ENCODE peak calls at places on chromosomes 12 and 14, in six cellular contexts. P, D, Q, H, S and N are unnamed samples.
A peak's percentile ranks its signal among the peaks of the same experiment; 100 is the strongest.

GRCh38 chr12:108459106-108459505 is 56.0 kb upstream of the FICD start:
- DNase-seq in H (no peak), S (no peak), Q (no peak), P (no peak), D (no peak), N (no peak)

GRCh38 chr12:6919588-6919987 is 5.2 kb downstream of the ENO2 start:
- DNase-seq in H (no peak), Q (no peak), S (no peak), P (no peak), D (no peak), N (no peak)

GRCh38 chr12:53939141-53940108 is 794 bp downstream of the HOXC13 start:
- DNase-seq in P (no peak), D (no peak), H (peak; percentile 39), S (peak; percentile 81), Q (no peak), N (no peak)

GRCh38 chr14:51716610-51717009 is 64.9 kb downstream of the FRMD6 start:
- DNase-seq in S (no peak), Q (no peak), H (no peak), D (no peak), P (no peak), N (no peak)

GRCh38 chr12:13209279-13210021 is 12.9 kb downstream of the EMP1 start:
- DNase-seq in P (no peak), H (no peak), Q (no peak), S (no peak), D (no peak), N (no peak)

GRCh38 chr12:56574210-56574609 is 52.6 kb downstream of the RBMS2 start:
- DNase-seq in S (no peak), Q (no peak), P (no peak), H (no peak), D (peak; percentile 47), N (no peak)

GRCh38 chr12:39403376-39403775 is 39.5 kb downstream of the KIF21A start:
- DNase-seq in H (no peak), P (no peak), S (no peak), Q (no peak), D (no peak), N (no peak)

GRCh38 chr12:98402081-98402480 is 113.3 kb upstream of the TMPO start:
- DNase-seq in D (no peak), H (no peak), P (no peak), S (no peak), Q (no peak), N (no peak)

GRCh38 chr14:29643415-29644206 is 284.0 kb downstream of the PRKD1 start:
- DNase-seq in H (no peak), P (no peak), Q (no peak), D (no peak), S (no peak), N (no peak)

DNA sequence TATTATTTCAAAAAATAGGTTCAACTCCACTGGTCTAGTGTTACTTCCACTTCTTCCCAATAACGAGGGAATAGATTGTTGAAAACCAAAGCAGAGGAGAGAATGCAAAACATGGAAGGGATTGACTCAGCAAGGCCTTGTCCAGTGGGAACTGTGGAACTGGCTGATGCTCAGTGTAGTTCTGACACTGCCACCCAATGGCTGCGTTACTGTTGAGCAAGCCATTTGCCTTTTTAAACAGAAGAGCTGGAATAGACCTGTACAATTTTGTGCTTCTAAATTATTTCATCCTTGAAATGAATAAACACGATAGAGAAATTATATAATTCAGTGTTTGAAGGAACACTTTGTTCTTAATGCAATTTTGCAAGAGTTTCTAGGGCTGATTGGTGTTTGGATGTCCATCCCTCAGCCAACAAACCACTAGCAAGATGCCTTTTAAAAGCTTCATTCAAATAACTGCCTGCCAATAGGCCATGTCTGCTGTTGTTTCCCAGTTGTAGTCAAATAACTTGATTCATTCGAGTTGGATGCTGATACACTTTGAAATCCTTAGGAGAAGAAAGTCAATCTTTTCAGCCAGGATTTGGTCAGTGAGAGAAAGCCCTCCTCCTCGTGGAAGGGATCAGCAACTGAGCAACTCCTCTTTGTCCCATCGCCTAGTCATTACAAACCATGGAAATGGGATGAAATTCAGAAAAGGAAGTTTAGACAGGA is 7.2 kb upstream of the MGP start:
- DNase-seq in Q (peak; percentile 57), H (peak; percentile 44), P (no peak), S (no peak), D (peak; percentile 40), N (no peak)
- TF ChIP-seq CTCF in Q (peak; percentile 23), H (no peak), P (no peak), S (no peak), D (peak; percentile 41), N (no peak)

DNA sequence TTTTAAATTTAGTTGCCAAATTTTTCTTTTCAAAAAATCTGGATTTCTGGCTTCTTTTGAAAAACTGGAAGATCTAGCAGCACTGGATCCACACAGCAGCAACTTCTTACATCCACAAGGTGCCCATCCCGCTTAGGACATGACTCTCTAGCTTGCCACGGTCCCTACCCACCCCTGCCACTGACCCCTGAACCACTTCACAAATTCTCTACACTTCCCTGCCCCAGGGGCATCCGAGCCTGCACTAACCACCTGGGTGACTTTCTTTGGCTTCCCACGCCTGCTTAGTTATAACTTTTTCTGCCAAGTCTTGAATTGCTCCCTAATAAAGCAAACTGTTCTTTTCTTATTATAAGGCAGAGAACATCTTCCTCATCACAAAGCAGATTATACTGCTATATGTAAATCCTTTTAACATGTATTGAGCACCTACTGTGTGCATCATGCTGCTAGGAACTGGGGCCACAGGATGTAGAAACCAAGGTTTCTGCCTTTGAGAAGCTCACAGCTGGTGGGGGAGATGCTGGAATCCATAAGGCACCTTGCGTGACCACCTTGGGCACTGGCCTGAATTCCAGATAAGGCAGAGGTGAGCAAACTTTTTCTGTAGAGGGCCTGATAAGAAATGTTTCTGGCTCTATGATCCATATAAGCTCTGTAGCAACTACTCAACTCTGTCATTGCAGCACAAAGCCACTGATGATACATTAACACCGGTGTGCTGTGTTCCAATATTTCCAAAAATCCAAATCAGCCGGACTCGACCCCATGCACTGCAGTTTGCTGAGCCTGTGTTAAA is 59.8 kb downstream of the ACTN1 start:
- DNase-seq in D (no peak), H (peak; percentile 56), P (no peak), S (no peak), Q (no peak), N (no peak)
- TF ChIP-seq CTCF in D (no peak), H (no peak), P (no peak), S (no peak), Q (no peak), N (no peak)

DNA sequence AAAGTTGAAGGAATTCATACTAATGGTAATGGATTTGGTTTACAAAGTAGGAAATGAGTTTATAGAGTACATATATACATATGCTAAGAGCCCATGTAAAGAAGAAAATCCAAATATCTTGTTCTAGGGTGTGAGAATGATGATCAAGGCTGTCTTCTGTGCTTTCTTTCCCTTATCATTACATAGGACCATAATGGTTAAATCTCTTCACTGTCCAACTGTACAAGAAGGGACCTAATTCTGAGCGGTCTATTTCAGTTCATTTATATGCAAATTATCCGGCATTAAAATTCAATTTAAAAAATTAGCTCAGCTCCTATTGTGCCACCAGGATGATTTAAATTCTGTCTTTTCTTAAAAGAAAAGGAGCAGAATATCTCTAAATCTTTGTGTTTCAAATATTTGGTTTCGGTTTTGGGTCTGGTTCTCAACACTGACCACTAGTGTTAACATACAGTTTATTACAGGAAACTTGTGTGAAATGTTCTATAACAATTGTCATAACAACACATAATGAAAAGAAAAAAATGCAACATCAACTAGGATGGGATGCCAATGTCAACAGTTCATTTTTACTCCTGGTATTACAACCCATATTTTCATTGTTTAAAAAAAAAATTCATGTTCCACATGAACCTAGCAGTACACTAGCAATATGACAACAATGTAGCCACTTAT is 16.8 kb downstream of the OR4K1 start:
- DNase-seq in P (no peak), D (no peak), H (no peak), S (no peak), Q (no peak), N (no peak)
- TF ChIP-seq CTCF in P (no peak), D (no peak), H (no peak), S (no peak), Q (no peak), N (no peak)

GRCh38 chr12:116697305-116698130 is 40.4 kb downstream of the SPRING1 start:
- DNase-seq in P (peak; percentile 67), Q (peak; percentile 35), S (no peak), D (no peak), H (peak; percentile 75), N (no peak)
- TF ChIP-seq CTCF in P (no peak), Q (peak; percentile 34), S (peak; percentile 45), D (peak; percentile 53), H (no peak), N (no peak)

DNA sequence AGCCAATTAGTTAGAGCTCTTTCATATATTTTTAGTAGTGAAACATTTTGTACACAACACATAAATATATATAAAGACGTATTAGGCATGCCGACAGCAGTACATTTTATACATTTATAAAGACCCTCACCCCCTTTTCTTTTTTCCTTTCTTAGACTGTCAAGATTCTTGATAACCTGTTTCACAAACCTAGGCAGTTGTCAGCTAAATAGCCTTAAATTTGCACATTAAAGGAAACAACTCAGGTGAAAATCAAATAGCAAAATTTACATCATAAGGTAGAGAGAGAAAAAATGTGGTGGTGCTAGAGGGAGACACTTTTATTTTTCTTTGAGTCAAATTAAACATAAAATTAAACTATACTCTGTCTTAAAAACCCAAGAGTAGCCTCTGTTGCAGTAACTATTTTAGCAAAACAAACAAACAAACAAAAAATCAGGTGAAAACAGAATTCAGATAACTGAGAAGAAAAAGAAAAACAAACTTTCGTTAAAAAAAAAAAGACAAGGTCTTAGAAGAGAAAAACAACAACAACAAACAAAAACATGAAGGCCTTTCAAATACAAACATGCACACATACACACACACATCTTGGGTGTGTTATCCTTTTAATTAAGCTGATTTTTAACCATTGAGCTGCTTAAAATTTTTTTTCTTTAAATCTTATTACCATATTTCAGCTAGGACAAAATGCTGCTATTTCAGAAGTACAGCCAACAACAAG is 23.1 kb upstream of the SLC7A8 start:
- DNase-seq in D (no peak), H (no peak), Q (no peak), P (no peak), S (no peak), N (no peak)
- TF ChIP-seq CTCF in D (no peak), H (no peak), Q (no peak), P (no peak), S (no peak), N (no peak)

GRCh38 chr12:49557917-49558215 is 10.1 kb downstream of the MCRS1 start:
- DNase-seq in P (no peak), Q (no peak), D (no peak), S (no peak), H (no peak), N (no peak)
- TF ChIP-seq CTCF in P (no peak), Q (peak; percentile 18), D (peak; percentile 39), S (peak; percentile 16), H (no peak), N (no peak)

DNA sequence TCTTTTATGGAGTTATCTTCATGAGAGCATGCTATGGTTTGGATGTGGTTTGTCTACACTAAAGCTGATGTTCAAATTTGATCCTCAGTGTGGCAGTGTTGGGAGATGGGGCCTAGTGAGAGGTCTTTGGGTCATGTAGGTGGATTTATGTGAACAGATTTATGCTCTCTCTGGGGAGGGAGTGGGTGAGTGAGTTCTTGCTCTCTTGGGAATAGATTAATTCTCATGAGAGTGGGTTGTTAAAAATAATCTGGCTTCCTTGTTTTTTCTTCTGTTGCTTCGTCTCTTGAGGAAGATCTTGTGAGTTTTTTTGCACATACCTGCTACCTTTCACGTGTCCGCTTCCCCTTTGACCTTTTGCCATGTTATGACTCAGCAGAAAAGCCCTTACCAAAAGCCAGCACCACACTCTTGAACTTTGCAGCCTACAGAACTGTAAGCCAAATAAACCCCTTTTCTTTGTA is 20.5 kb downstream of the DERA start:
- DNase-seq in P (no peak), S (no peak), Q (no peak), D (no peak), H (no peak), N (no peak)
- TF ChIP-seq CTCF in P (no peak), S (no peak), Q (no peak), D (peak; percentile 29), H (no peak), N (no peak)